ENCODE peak calls at places on chromosomes 3 and 15, in seven cellular contexts. R, K, U, T, H, Y and D are unnamed samples.

GRCh38 chr3:141828487-141829284 is 47.8 kb upstream of the ATP1B3 start:
- DNase-seq in H (peak; percentile 81), Y (no peak), K (no peak), T (no peak), U (no peak), R (no peak), D (no peak)

GRCh38 chr15:61200626-61201025 is 28.5 kb downstream of the RORA start:
- DNase-seq in Y (no peak), K (no peak), R (no peak), U (no peak), H (no peak), T (no peak), D (no peak)

GRCh38 chr3:13579089-13579488 is 30.2 kb downstream of the FBLN2 start:
- DNase-seq in K (no peak), Y (no peak), T (no peak), R (peak; percentile 70), U (no peak), H (peak; percentile 84), D (peak; percentile 84)

GRCh38 chr3:43786102-43786952 is 95.6 kb downstream of the ABHD5 start:
- DNase-seq in T (no peak), K (no peak), H (no peak), U (no peak), Y (no peak), R (no peak), D (no peak)

GRCh38 chr3:195818301-195818700 is 6.6 kb upstream of the MUC4 start:
- DNase-seq in U (no peak), R (no peak), H (no peak), T (no peak), K (no peak), Y (no peak), D (no peak)

GRCh38 chr3:6799264-6799915 is 61.5 kb upstream of the GRM7 start:
- DNase-seq in U (peak; percentile 18), T (peak; percentile 38), R (no peak), K (no peak), Y (no peak), H (peak; percentile 15), D (peak; percentile 15)

GRCh38 chr3:71304684-71305083 is 278.8 kb downstream of the FOXP1 start:
- DNase-seq in H (no peak), T (peak; percentile 9), R (no peak), Y (no peak), U (no peak), K (peak; percentile 8), D (no peak)

GRCh38 chr3:188911033-188911850 is 260.5 kb upstream of the TPRG1 start:
- DNase-seq in Y (no peak), K (no peak), T (no peak), H (no peak), R (no peak), U (no peak), D (no peak)

GRCh38 chr15:41935566-41936020 is 36.8 kb downstream of the EHD4 start:
- DNase-seq in Y (no peak), R (no peak), T (no peak), K (no peak), H (no peak), U (no peak), D (no peak)

GRCh38 chr3:79140718-79141117 is 627.1 kb downstream of the ROBO1 start:
- DNase-seq in H (peak; percentile 33), K (no peak), Y (no peak), U (no peak), T (no peak), R (no peak), D (peak; percentile 65)

GRCh38 chr15:34584321-34584668 is 844 bp upstream of the GOLGA8B start:
- DNase-seq in H (no peak), K (no peak), R (no peak), Y (no peak), T (no peak), U (no peak), D (no peak)

GRCh38 chr3:73490453-73491311 is 134.1 kb downstream of the PDZRN3 start:
- DNase-seq in R (no peak), U (no peak), T (no peak), Y (no peak), K (no peak), H (no peak), D (no peak)

GRCh38 chr15:69689133-69689532 is 236.5 kb downstream of the RPLP1 start:
- DNase-seq in Y (no peak), R (no peak), K (no peak), U (no peak), T (no peak), H (no peak), D (no peak)

GRCh38 chr15:39756806-39757522 is 25.7 kb downstream of the FSIP1 start:
- DNase-seq in K (peak; percentile 18), H (peak; percentile 42), Y (no peak), U (no peak), R (no peak), T (no peak), D (peak; percentile 83)

GRCh38 chr15:50907866-50908208 is 646 bp upstream of the AP4E1 start:
- DNase-seq in H (peak; percentile 33), K (peak; percentile 46), T (no peak), R (no peak), U (peak; percentile 33), Y (peak; percentile 36), D (peak; percentile 57)

GRCh38 chr15:85756411-85757072 is 38.2 kb downstream of the KLHL25 start:
- DNase-seq in T (no peak), R (no peak), K (no peak), U (no peak), Y (no peak), H (no peak), D (no peak)

GRCh38 chr3:27914199-27914598 is 192.1 kb upstream of the EOMES start:
- DNase-seq in U (no peak), Y (no peak), K (no peak), R (no peak), T (no peak), H (no peak), D (peak; percentile 9)